ENCODE peak calls at places on chromosomes 7 and 10, in ten cellular contexts. One of them, this sample, is unnamed.

GRCh38 chr7:102095933-102096332 is 190.7 kb upstream of the SH2B2 start:
- DNase-seq in body of pancreas: no peak
- DNase-seq in esophagus squamous epithelium: no peak
- DNase-seq in heart left ventricle: no peak
- DNase-seq in adrenal gland: no peak
- DNase-seq in lower lobe of right lung: no peak
- DNase-seq in tibial nerve: no peak
- DNase-seq in fibroblast of lung: no peak
- DNase-seq in uterus: no peak
- DNase-seq in astrocyte: no peak
- DNase-seq in this sample: no peak

GRCh38 chr7:123972045-123972444 is 47.0 kb downstream of the SPAM1 start:
- DNase-seq in body of pancreas: no peak
- DNase-seq in uterus: no peak
- DNase-seq in heart left ventricle: no peak
- DNase-seq in lower lobe of right lung: no peak
- DNase-seq in adrenal gland: no peak
- DNase-seq in esophagus squamous epithelium: no peak
- DNase-seq in fibroblast of lung: no peak
- DNase-seq in tibial nerve: no peak
- DNase-seq in astrocyte: no peak
- DNase-seq in this sample: no peak

GRCh38 chr10:78570633-78571032 is 498.1 kb upstream of the ZMIZ1 start:
- DNase-seq in body of pancreas: no peak
- DNase-seq in adrenal gland: no peak
- DNase-seq in astrocyte: no peak
- DNase-seq in uterus: no peak
- DNase-seq in lower lobe of right lung: peak
- DNase-seq in fibroblast of lung: peak
- DNase-seq in tibial nerve: no peak
- DNase-seq in esophagus squamous epithelium: no peak
- DNase-seq in heart left ventricle: no peak
- DNase-seq in this sample: peak

GRCh38 chr7:38518516-38518915 is 112.7 kb downstream of the AMPH start:
- DNase-seq in esophagus squamous epithelium: no peak
- DNase-seq in body of pancreas: no peak
- DNase-seq in astrocyte: no peak
- DNase-seq in adrenal gland: no peak
- DNase-seq in uterus: no peak
- DNase-seq in tibial nerve: no peak
- DNase-seq in heart left ventricle: no peak
- DNase-seq in lower lobe of right lung: no peak
- DNase-seq in fibroblast of lung: peak
- DNase-seq in this sample: no peak

GRCh38 chr7:73977626-73978618 is 50.1 kb upstream of the ELN start:
- DNase-seq in heart left ventricle: no peak
- DNase-seq in adrenal gland: no peak
- DNase-seq in tibial nerve: no peak
- DNase-seq in astrocyte: no peak
- DNase-seq in fibroblast of lung: peak
- DNase-seq in body of pancreas: peak
- DNase-seq in lower lobe of right lung: peak
- DNase-seq in esophagus squamous epithelium: no peak
- DNase-seq in uterus: peak
- DNase-seq in this sample: peak

GRCh38 chr10:470339-471003 is 219.0 kb downstream of the DIP2C start:
- DNase-seq in adrenal gland: no peak
- DNase-seq in esophagus squamous epithelium: no peak
- DNase-seq in body of pancreas: no peak
- DNase-seq in uterus: no peak
- DNase-seq in astrocyte: no peak
- DNase-seq in fibroblast of lung: no peak
- DNase-seq in heart left ventricle: no peak
- DNase-seq in tibial nerve: no peak
- DNase-seq in lower lobe of right lung: no peak
- DNase-seq in this sample: peak

GRCh38 chr10:72340911-72341310 is 13.8 kb downstream of the DNAJB12 start:
- DNase-seq in tibial nerve: no peak
- DNase-seq in uterus: no peak
- DNase-seq in body of pancreas: no peak
- DNase-seq in lower lobe of right lung: peak
- DNase-seq in astrocyte: no peak
- DNase-seq in adrenal gland: no peak
- DNase-seq in fibroblast of lung: no peak
- DNase-seq in heart left ventricle: no peak
- DNase-seq in esophagus squamous epithelium: no peak
- DNase-seq in this sample: no peak

GRCh38 chr7:89770156-89770555 is 384.1 kb upstream of the STEAP1 start:
- DNase-seq in astrocyte: no peak
- DNase-seq in esophagus squamous epithelium: no peak
- DNase-seq in body of pancreas: no peak
- DNase-seq in heart left ventricle: no peak
- DNase-seq in lower lobe of right lung: no peak
- DNase-seq in adrenal gland: no peak
- DNase-seq in uterus: no peak
- DNase-seq in tibial nerve: no peak
- DNase-seq in fibroblast of lung: no peak
- DNase-seq in this sample: no peak

GRCh38 chr10:99276848-99277486 is 41.3 kb upstream of the HPSE2 start:
- DNase-seq in body of pancreas: no peak
- DNase-seq in tibial nerve: no peak
- DNase-seq in fibroblast of lung: no peak
- DNase-seq in adrenal gland: no peak
- DNase-seq in esophagus squamous epithelium: no peak
- DNase-seq in heart left ventricle: no peak
- DNase-seq in lower lobe of right lung: no peak
- DNase-seq in uterus: no peak
- DNase-seq in astrocyte: no peak
- DNase-seq in this sample: no peak

GRCh38 chr10:45421231-45422097 is 47.4 kb downstream of the ALOX5 start:
- DNase-seq in esophagus squamous epithelium: no peak
- DNase-seq in adrenal gland: no peak
- DNase-seq in fibroblast of lung: no peak
- DNase-seq in uterus: no peak
- DNase-seq in tibial nerve: no peak
- DNase-seq in astrocyte: no peak
- DNase-seq in heart left ventricle: no peak
- DNase-seq in body of pancreas: no peak
- DNase-seq in lower lobe of right lung: no peak
- DNase-seq in this sample: peak

GRCh38 chr10:45419673-45420020 is 45.6 kb downstream of the ALOX5 start:
- DNase-seq in adrenal gland: no peak
- DNase-seq in body of pancreas: no peak
- DNase-seq in heart left ventricle: peak
- DNase-seq in uterus: no peak
- DNase-seq in fibroblast of lung: no peak
- DNase-seq in esophagus squamous epithelium: no peak
- DNase-seq in lower lobe of right lung: no peak
- DNase-seq in astrocyte: no peak
- DNase-seq in tibial nerve: no peak
- DNase-seq in this sample: no peak

GRCh38 chr10:45418859-45419672 is 45.0 kb downstream of the ALOX5 start:
- DNase-seq in astrocyte: peak
- DNase-seq in body of pancreas: peak
- DNase-seq in lower lobe of right lung: peak
- DNase-seq in tibial nerve: no peak
- DNase-seq in heart left ventricle: peak
- DNase-seq in fibroblast of lung: peak
- DNase-seq in uterus: peak
- DNase-seq in esophagus squamous epithelium: no peak
- DNase-seq in adrenal gland: peak
- DNase-seq in this sample: peak

GRCh38 chr10:45422207-45422606 is 48.2 kb downstream of the ALOX5 start:
- DNase-seq in heart left ventricle: no peak
- DNase-seq in fibroblast of lung: no peak
- DNase-seq in tibial nerve: no peak
- DNase-seq in uterus: no peak
- DNase-seq in astrocyte: no peak
- DNase-seq in adrenal gland: no peak
- DNase-seq in lower lobe of right lung: no peak
- DNase-seq in esophagus squamous epithelium: no peak
- DNase-seq in body of pancreas: no peak
- DNase-seq in this sample: no peak

DNA sequence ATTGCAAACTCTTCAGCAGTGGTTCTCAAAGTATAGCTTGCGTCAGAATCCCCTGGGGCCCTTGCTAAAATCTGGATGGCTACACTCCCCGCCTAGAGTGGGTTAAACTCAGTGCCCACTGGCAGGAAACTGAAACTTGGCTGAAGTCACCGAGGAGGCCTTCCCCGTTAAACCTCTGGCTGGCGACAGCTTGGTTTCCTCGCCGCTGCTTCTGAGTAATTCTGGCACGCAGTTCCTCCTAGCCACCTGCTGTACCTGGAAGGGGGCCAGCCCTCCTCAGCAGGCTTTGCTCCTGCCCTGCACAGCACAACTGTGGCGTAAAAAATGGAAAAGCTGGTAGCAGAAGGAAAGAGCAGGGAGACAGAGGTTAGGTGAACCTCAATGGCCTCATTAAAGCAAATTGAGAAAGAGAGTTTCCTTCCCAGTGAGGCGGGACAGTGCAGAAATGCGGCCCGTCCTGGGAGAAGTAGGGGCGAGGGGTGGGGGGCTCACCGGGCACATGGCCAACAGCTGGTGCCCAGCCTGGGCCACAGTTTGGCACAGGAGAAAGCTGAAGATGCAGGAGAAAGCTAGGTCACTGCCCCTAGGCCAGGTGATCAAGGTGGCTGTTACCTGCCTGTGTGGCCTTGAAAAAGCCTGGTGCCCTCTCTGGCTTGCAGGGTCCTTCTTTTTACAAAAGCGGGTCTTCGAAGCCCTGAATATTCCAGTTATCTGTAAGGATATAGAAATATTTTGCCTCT is 46.6 kb downstream of the ALOX5 start:
- DNase-seq in uterus: peak
- DNase-seq in astrocyte: peak
- DNase-seq in lower lobe of right lung: peak
- DNase-seq in body of pancreas: peak
- DNase-seq in esophagus squamous epithelium: peak
- DNase-seq in adrenal gland: peak
- DNase-seq in tibial nerve: peak
- DNase-seq in fibroblast of lung: peak
- DNase-seq in heart left ventricle: peak
- DNase-seq in this sample: peak
- H3K4me3 ChIP-seq in uterus: no peak
- H3K4me3 ChIP-seq in astrocyte: no peak
- H3K4me3 ChIP-seq in lower lobe of right lung: peak
- H3K4me3 ChIP-seq in body of pancreas: no peak
- H3K4me3 ChIP-seq in esophagus squamous epithelium: no peak
- H3K4me3 ChIP-seq in adrenal gland: no peak
- H3K4me3 ChIP-seq in tibial nerve: no peak
- H3K4me3 ChIP-seq in fibroblast of lung: no peak
- H3K4me3 ChIP-seq in heart left ventricle: no peak
- H3K4me3 ChIP-seq in this sample: peak

GRCh38 chr7:148787571-148788295 is 89.0 kb downstream of the CUL1 start:
- DNase-seq in heart left ventricle: no peak
- DNase-seq in esophagus squamous epithelium: no peak
- DNase-seq in lower lobe of right lung: peak
- DNase-seq in fibroblast of lung: no peak
- DNase-seq in body of pancreas: no peak
- DNase-seq in astrocyte: no peak
- DNase-seq in adrenal gland: no peak
- DNase-seq in uterus: no peak
- DNase-seq in tibial nerve: no peak
- DNase-seq in this sample: no peak
- H3K27ac ChIP-seq in heart left ventricle: no peak
- H3K27ac ChIP-seq in esophagus squamous epithelium: no peak
- H3K27ac ChIP-seq in lower lobe of right lung: no peak
- H3K27ac ChIP-seq in fibroblast of lung: no peak
- H3K27ac ChIP-seq in body of pancreas: no peak
- H3K27ac ChIP-seq in astrocyte: no peak
- H3K27ac ChIP-seq in adrenal gland: no peak
- H3K27ac ChIP-seq in uterus: no peak
- H3K27ac ChIP-seq in tibial nerve: no peak
- H3K27ac ChIP-seq in this sample: no peak

GRCh38 chr10:89566095-89566950 is 30.9 kb upstream of the SLC16A12 start:
- DNase-seq in fibroblast of lung: no peak
- DNase-seq in body of pancreas: no peak
- DNase-seq in heart left ventricle: no peak
- DNase-seq in tibial nerve: no peak
- DNase-seq in astrocyte: no peak
- DNase-seq in adrenal gland: no peak
- DNase-seq in uterus: no peak
- DNase-seq in lower lobe of right lung: no peak
- DNase-seq in esophagus squamous epithelium: no peak
- DNase-seq in this sample: no peak

GRCh38 chr10:89567566-89568245 is 32.3 kb upstream of the SLC16A12 start:
- DNase-seq in astrocyte: no peak
- DNase-seq in fibroblast of lung: no peak
- DNase-seq in esophagus squamous epithelium: no peak
- DNase-seq in body of pancreas: no peak
- DNase-seq in uterus: no peak
- DNase-seq in adrenal gland: no peak
- DNase-seq in heart left ventricle: no peak
- DNase-seq in tibial nerve: no peak
- DNase-seq in lower lobe of right lung: no peak
- DNase-seq in this sample: no peak

GRCh38 chr10:89565180-89565579 is 29.8 kb upstream of the SLC16A12 start:
- DNase-seq in lower lobe of right lung: no peak
- DNase-seq in adrenal gland: no peak
- DNase-seq in fibroblast of lung: no peak
- DNase-seq in heart left ventricle: no peak
- DNase-seq in tibial nerve: no peak
- DNase-seq in body of pancreas: no peak
- DNase-seq in uterus: no peak
- DNase-seq in astrocyte: no peak
- DNase-seq in esophagus squamous epithelium: no peak
- DNase-seq in this sample: no peak

GRCh38 chr10:89563861-89564478 is 28.6 kb upstream of the SLC16A12 start:
- DNase-seq in fibroblast of lung: peak
- DNase-seq in heart left ventricle: no peak
- DNase-seq in astrocyte: peak
- DNase-seq in esophagus squamous epithelium: no peak
- DNase-seq in body of pancreas: no peak
- DNase-seq in adrenal gland: no peak
- DNase-seq in lower lobe of right lung: no peak
- DNase-seq in tibial nerve: no peak
- DNase-seq in uterus: no peak
- DNase-seq in this sample: no peak
- TF ChIP-seq CTCF in fibroblast of lung: peak
- TF ChIP-seq CTCF in heart left ventricle: peak
- TF ChIP-seq CTCF in astrocyte: peak
- TF ChIP-seq CTCF in esophagus squamous epithelium: peak
- TF ChIP-seq CTCF in body of pancreas: peak
- TF ChIP-seq CTCF in adrenal gland: peak
- TF ChIP-seq CTCF in lower lobe of right lung: peak
- TF ChIP-seq CTCF in tibial nerve: peak
- TF ChIP-seq CTCF in uterus: peak
- TF ChIP-seq CTCF in this sample: peak

DNA sequence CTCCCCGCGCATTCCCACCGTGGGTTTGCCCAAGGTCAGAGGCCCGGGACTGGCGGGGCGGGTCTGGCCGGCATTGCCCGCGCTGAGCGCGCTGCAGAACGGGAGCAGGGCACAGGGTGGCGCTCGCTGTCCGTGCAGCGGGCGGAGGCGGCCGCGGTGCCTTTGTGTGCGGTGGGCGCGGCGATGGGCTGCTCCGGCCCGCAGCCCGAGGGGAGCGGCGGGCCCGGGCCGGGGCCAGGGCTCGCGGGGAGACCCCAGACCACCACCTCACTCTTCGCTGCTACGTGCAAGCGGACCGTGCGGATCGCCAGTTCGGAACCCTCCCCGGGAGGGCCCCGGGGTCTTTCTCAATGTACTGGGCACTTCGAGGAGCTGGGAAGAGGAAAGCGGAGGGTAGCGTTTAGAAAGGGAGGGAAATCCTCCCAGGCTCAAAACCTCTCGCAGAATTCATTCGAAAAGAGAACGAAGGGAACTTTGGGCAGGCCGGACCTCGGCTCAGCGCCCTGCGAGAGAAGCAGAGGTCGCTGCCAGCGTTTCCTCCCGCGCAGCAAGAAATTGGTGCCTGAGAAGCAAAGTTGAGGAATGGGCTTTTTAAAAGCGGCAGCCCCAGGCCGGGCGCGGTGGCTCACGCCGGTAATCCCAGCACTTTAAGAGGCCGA is 8.5 kb downstream of the SP8 start:
- DNase-seq in astrocyte: no peak
- DNase-seq in body of pancreas: peak
- DNase-seq in esophagus squamous epithelium: no peak
- DNase-seq in tibial nerve: no peak
- DNase-seq in lower lobe of right lung: peak
- DNase-seq in uterus: no peak
- DNase-seq in fibroblast of lung: no peak
- DNase-seq in heart left ventricle: no peak
- DNase-seq in adrenal gland: peak
- DNase-seq in this sample: no peak
- H3K4me3 ChIP-seq in astrocyte: peak
- H3K4me3 ChIP-seq in body of pancreas: no peak
- H3K4me3 ChIP-seq in esophagus squamous epithelium: no peak
- H3K4me3 ChIP-seq in tibial nerve: no peak
- H3K4me3 ChIP-seq in lower lobe of right lung: peak
- H3K4me3 ChIP-seq in uterus: no peak
- H3K4me3 ChIP-seq in fibroblast of lung: no peak
- H3K4me3 ChIP-seq in heart left ventricle: no peak
- H3K4me3 ChIP-seq in adrenal gland: no peak
- H3K4me3 ChIP-seq in this sample: peak

This sample was measured in coronary artery.